ENCODE peak calls at places on chromosomes 7 and 10, in eight cellular contexts. N is stimulated activated naive CD8-positive, alpha-beta T cell treated with anti-CD3 and anti-CD28 coated beads, Interleukin-15, Interleukin-2, amounts not matched to agents 100 U/mL and 50 U/mL, for 24 hours; I is EH; M is CD8-positive, alpha-beta T cell; W is left colon; X is NT2/D1; S is AG10803; A is naive thymus-derived CD4-positive, alpha-beta T cell. B is an unnamed sample.

GRCh38 chr10:26755443-26755903 is 58.0 kb downstream of the PDSS1 start:
- DNase-seq in N (no peak), I (peak), M (no peak), W (no peak), X (no peak), S (peak), A (no peak), B (peak)

GRCh38 chr7:102152672-102153585 is 133.7 kb upstream of the SH2B2 start:
- DNase-seq in N (no peak), I (peak), M (no peak), W (peak), X (peak), S (peak), A (no peak), B (peak)

GRCh38 chr7:145909956-145910611 is 206.5 kb upstream of the CNTNAP2 start:
- DNase-seq in N (no peak), I (no peak), M (no peak), W (no peak), X (no peak), S (no peak), A (no peak), B (peak)

GRCh38 chr7:50068850-50069551 is 24.0 kb downstream of the ZPBP start:
- DNase-seq in N (no peak), I (peak), M (no peak), W (peak), X (no peak), S (peak), A (no peak), B (peak)

GRCh38 chr7:135704698-135705097 is 23.3 kb downstream of the SLC13A4 start:
- DNase-seq in N (no peak), I (no peak), M (no peak), W (no peak), X (no peak), S (no peak), A (no peak), B (no peak)

GRCh38 chr7:50226669-50227068 is 77.8 kb upstream of the IKZF1 start:
- DNase-seq in N (no peak), I (no peak), M (no peak), W (no peak), X (no peak), S (no peak), A (no peak), B (no peak)

GRCh38 chr7:155164316-155164715 is 94.2 kb downstream of the HTR5A start:
- DNase-seq in N (no peak), I (no peak), M (no peak), W (no peak), X (no peak), S (no peak), A (no peak), B (no peak)

GRCh38 chr10:99329238-99329890 is at the start of gene CNNM1:
- DNase-seq in N (peak), I (peak), M (no peak), W (no peak), X (no peak), S (peak), A (no peak), B (no peak)

GRCh38 chr10:505459-505858 is 184.0 kb downstream of the DIP2C start:
- DNase-seq in N (no peak), I (no peak), M (no peak), W (peak), X (no peak), S (no peak), A (no peak), B (no peak)

GRCh38 chr10:3152566-3152935 is 20.0 kb downstream of the PITRM1 start:
- DNase-seq in N (no peak), I (no peak), M (no peak), W (no peak), X (no peak), S (no peak), A (no peak), B (no peak)

GRCh38 chr10:47308775-47309174 is 8.8 kb downstream of the GDF10 start:
- DNase-seq in N (no peak), I (no peak), M (no peak), W (no peak), X (no peak), S (no peak), A (no peak), B (no peak)

GRCh38 chr10:79295593-79295992 is 51.7 kb upstream of the PPIF start:
- DNase-seq in N (no peak), I (peak), M (no peak), W (no peak), X (no peak), S (no peak), A (no peak), B (no peak)

GRCh38 chr10:76871697-76872295 is 765.8 kb downstream of the KCNMA1 start:
- DNase-seq in N (no peak), I (no peak), M (no peak), W (no peak), X (no peak), S (no peak), A (no peak), B (no peak)

GRCh38 chr7:47498229-47499056 is 83.5 kb downstream of the TNS3 start:
- DNase-seq in N (no peak), I (no peak), M (no peak), W (peak), X (no peak), S (no peak), A (no peak), B (no peak)

GRCh38 chr7:457814-458510 is 61.7 kb downstream of the PDGFA start:
- DNase-seq in N (no peak), I (no peak), M (no peak), W (no peak), X (no peak), S (no peak), A (no peak), B (no peak)

GRCh38 chr7:20828947-20829346 is 42.3 kb upstream of the SP8 start:
- DNase-seq in N (no peak), I (no peak), M (no peak), W (no peak), X (no peak), S (no peak), A (no peak), B (no peak)

GRCh38 chr10:129491123-129491734 is 24.2 kb downstream of the MGMT start:
- DNase-seq in N (no peak), I (peak), M (no peak), W (no peak), X (no peak), S (peak), A (no peak), B (peak)

GRCh38 chr10:23384364-23384763 is 39.8 kb upstream of the C10orf67 start:
- DNase-seq in N (no peak), I (peak), M (no peak), W (no peak), X (no peak), S (peak), A (no peak), B (peak)

GRCh38 chr10:113960617-113961260 is 82.9 kb upstream of the ADRB1 start:
- DNase-seq in N (no peak), I (peak), M (peak), W (peak), X (peak), S (no peak), A (peak), B (no peak)

GRCh38 chr7:71488308-71488707 is 356.4 kb downstream of the GALNT17 start:
- DNase-seq in N (no peak), I (no peak), M (no peak), W (no peak), X (no peak), S (peak), A (no peak), B (peak)

GRCh38 chr7:21361413-21362130 is 66.3 kb upstream of the SP4 start:
- DNase-seq in N (no peak), I (no peak), M (no peak), W (no peak), X (no peak), S (no peak), A (no peak), B (no peak)

GRCh38 chr10:21953585-21954057 is 49.9 kb downstream of the DNAJC1 start:
- DNase-seq in N (no peak), I (peak), M (no peak), W (no peak), X (no peak), S (peak), A (peak), B (peak)

GRCh38 chr10:58807631-58808024 is 295.0 kb downstream of the BICC1 start:
- DNase-seq in N (no peak), I (peak), M (no peak), W (no peak), X (no peak), S (peak), A (no peak), B (peak)

GRCh38 chr10:124632566-124632965 is 111.6 kb downstream of the FAM53B start:
- DNase-seq in N (no peak), I (no peak), M (no peak), W (no peak), X (no peak), S (no peak), A (no peak), B (no peak)

GRCh38 chr7:20296444-20296843 is 34.3 kb upstream of the ITGB8 start:
- DNase-seq in N (no peak), I (no peak), M (no peak), W (no peak), X (no peak), S (no peak), A (no peak), B (no peak)

GRCh38 chr10:100621360-100622205 is 85.8 kb downstream of the HIF1AN start:
- DNase-seq in N (peak), I (peak), M (peak), W (no peak), X (no peak), S (peak), A (peak), B (peak)

GRCh38 chr10:11468126-11468742 is 143.2 kb downstream of the USP6NL start:
- DNase-seq in N (no peak), I (no peak), M (no peak), W (no peak), X (no peak), S (no peak), A (no peak), B (peak)

GRCh38 chr7:157692156-157693011 is 355.6 kb downstream of the DNAJB6 start:
- DNase-seq in N (no peak), I (no peak), M (no peak), W (no peak), X (no peak), S (no peak), A (no peak), B (no peak)